ENCODE peak calls at places on chromosomes 5 and 9, in seven cellular contexts. V, N, D, A, C, P and Z are unnamed samples. For H3K9me3, the result is how much of the 10 kb centered on the place peaks cover.

GRCh38 chr5:176740131-176740701 is 70.1 kb upstream of the UNC5A start:
- DNase-seq in A (no peak), N (no peak), D (no peak), C (no peak), P (no peak), V (no peak), Z (peak)

GRCh38 chr5:73448072-73448432 is 525 bp downstream of the FOXD1 start:
- DNase-seq in D (peak), N (peak), C (no peak), P (no peak), A (peak), V (no peak), Z (no peak)

GRCh38 chr5:172280937-172281336 is 2.6 kb downstream of the UBTD2 start:
- DNase-seq in P (no peak), C (no peak), N (no peak), V (peak), D (peak), A (no peak), Z (no peak)

GRCh38 chr9:124507880-124508432 is 757 bp upstream of the NR5A1 start:
- DNase-seq in P (no peak), A (no peak), C (no peak), V (no peak), D (no peak), N (no peak), Z (no peak)

GRCh38 chr5:139177809-139178581 is 20.2 kb downstream of the SIL1 start:
- DNase-seq in D (no peak), V (no peak), N (peak), A (peak), C (no peak), P (no peak), Z (no peak)

GRCh38 chr5:14165375-14166091 is 22.4 kb downstream of the TRIO start:
- DNase-seq in P (no peak), N (no peak), D (peak), V (no peak), A (no peak), C (no peak), Z (no peak)

GRCh38 chr5:126117044-126117443 is 306.2 kb upstream of the GRAMD2B start:
- DNase-seq in N (no peak), C (no peak), P (no peak), A (no peak), V (no peak), D (no peak), Z (no peak)

GRCh38 chr9:91900057-91900816 is 49.8 kb downstream of the ROR2 start:
- DNase-seq in A (no peak), V (no peak), P (no peak), D (no peak), N (peak), C (no peak), Z (no peak)

GRCh38 chr5:127648997-127649550 is at the start of gene CTXN3:
- DNase-seq in N (no peak), P (no peak), C (no peak), D (peak), V (no peak), A (no peak), Z (no peak)

GRCh38 chr5:83323557-83323956 is 148.0 kb upstream of the VCAN start:
- DNase-seq in D (no peak), P (no peak), N (no peak), A (no peak), V (no peak), C (no peak), Z (no peak)

GRCh38 chr5:120124961-120125360 is 339.1 kb upstream of the PRR16 start:
- DNase-seq in N (no peak), V (no peak), C (no peak), P (no peak), D (no peak), A (no peak), Z (no peak)

GRCh38 chr9:107807183-107807582 is 317.6 kb upstream of the KLF4 start:
- DNase-seq in P (no peak), N (no peak), D (peak), C (no peak), V (no peak), A (no peak), Z (no peak)

GRCh38 chr5:169065400-169065799 is 235.5 kb downstream of the SLIT3 start:
- DNase-seq in D (no peak), N (no peak), C (no peak), V (no peak), P (no peak), A (no peak), Z (no peak)

GRCh38 chr9:137461663-137462395 is 2.7 kb upstream of the NSMF start:
- DNase-seq in V (peak), P (peak), C (peak), D (no peak), N (peak), A (peak), Z (peak)

GRCh38 chr9:36165766-36166149 is 3.4 kb upstream of the CCIN start:
- DNase-seq in N (no peak), P (no peak), V (no peak), C (no peak), D (no peak), A (no peak), Z (no peak)

DNA sequence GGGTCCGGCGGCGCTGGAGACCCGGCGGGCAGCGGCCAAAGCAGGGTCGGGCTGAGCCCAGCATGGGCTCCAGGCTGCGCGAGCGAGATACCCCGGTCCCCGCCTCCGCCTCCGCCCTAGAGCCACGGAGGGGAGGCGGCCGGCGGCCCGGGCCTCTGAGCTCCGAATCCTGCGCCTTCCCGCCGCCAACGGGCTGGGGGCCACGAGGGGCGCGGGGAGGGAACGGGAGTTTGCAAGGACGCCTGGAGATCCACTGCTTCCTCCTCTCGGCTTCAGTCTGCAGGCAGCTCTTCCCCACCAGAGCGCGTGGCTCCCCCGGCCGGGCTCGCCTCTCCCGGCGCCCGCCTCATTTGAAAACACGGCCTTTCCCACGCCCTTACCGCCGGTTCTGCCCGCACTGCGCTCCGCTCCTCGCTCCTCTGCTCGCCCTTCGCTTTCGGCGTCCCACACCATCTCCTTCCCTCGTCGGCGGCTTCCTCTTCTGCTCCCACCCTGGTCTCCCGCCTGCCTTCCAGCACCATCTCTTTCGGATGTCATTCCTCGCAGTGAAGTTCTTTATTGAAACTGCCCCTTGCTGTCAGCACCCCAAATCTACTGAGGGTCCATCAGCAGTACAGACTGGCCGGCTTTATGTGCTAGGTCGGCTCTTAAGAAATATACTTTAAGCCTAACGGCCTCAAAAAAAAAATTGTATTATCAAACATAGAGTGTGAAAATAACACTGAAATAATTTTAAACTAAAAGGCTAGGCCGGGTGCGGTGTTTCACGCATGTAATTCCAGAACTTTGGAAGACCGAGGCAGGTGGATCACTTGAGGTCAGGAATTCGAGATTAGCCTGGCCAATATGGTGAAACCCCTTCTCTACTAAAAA is 105.0 kb upstream of the FAM120A start:
- DNase-seq in V (no peak), P (no peak), C (no peak), A (peak), D (no peak), N (peak), Z (peak)
- H3K27ac ChIP-seq in V (no peak), P (no peak), C (no peak), A (no peak), D (no peak), N (no peak), Z (no peak)

DNA sequence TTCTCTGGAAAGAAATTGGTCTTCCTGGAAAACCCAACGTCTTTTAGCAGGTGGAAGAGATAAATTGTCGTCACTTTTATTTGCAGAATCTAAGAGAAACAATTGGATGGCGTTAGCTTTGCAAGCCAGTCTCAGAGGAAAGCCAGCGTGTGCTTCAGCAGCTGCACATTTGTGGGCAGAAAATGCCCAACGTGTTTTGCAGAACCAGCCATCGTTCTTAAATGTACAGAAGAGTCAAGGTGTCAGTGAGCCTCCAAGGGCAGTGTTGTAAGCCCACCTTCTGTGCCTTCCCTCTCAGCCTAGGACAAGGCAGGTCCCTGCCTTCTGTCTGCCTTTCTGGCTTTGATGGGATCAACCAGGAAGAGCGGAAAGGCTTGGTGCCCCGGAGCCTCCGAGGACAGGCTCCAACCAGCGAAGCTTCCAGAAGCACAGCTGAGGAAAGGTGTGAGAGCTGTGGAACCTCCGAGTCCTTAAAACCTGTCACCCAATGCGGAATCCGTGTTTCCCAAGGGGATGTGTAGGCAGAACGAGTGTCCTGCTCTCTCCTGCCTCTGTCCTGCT is 116.0 kb upstream of the IRX2 start:
- DNase-seq in P (no peak), V (no peak), N (no peak), D (no peak), A (no peak), C (no peak), Z (peak)
- H3K9me3 ChIP-seq in P (under half), V (under half), N (under half), D (under half), A (under half), C (under half), Z (under half)

DNA sequence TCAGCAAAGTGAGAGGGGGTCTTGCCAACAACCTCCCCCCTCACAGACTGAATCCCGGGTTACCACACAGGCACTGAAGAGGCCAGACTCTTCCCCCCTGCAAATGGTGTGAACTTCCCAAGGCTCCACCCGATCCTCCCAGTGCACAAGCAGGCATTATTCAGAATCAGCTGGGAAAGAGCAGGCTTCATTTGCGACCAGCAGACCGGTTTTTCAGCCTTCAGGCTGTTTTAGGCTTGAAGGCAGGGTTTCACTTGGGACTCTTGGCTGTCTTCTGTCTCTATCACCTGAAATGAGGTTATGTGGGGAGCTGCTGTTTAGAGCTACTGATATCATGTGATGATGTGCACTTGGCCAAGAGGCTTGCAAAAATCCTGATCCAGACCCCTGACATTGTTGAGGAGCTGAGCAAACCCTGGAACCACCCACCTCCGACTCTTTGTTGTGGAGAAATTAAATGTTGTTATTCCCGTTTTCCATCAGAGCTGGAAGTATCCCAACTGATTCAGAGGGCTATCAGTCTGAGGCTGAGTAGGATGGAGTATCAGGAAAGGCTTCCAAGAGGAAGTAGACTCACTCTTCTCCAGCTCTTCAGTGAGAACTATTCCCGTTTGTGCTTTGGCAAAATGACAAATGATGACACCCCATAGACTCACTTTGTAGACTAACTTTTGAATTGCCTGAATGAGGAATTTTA is 63.3 kb upstream of the ZFR start:
- DNase-seq in D (peak), V (no peak), N (no peak), C (no peak), P (no peak), A (no peak), Z (no peak)
- H3K27ac ChIP-seq in D (peak), V (no peak), N (no peak), C (no peak), P (no peak), A (no peak), Z (no peak)

GRCh38 chr9:61671276-61671973 is 481.6 kb downstream of the SPATA31A7 start:
- DNase-seq in D (no peak), C (no peak), V (no peak), A (no peak), P (no peak), N (no peak), Z (peak)

GRCh38 chr9:61674882-61675281 is 485.0 kb downstream of the SPATA31A7 start:
- DNase-seq in N (no peak), D (no peak), C (no peak), V (no peak), P (no peak), A (no peak), Z (no peak)

GRCh38 chr9:61673247-61673646 is 483.4 kb downstream of the SPATA31A7 start:
- DNase-seq in C (no peak), D (no peak), P (no peak), A (no peak), N (no peak), V (no peak), Z (peak)

GRCh38 chr9:61673664-61674381 is 484.0 kb downstream of the SPATA31A7 start:
- DNase-seq in C (no peak), P (no peak), V (no peak), N (peak), A (no peak), D (no peak), Z (peak)

DNA sequence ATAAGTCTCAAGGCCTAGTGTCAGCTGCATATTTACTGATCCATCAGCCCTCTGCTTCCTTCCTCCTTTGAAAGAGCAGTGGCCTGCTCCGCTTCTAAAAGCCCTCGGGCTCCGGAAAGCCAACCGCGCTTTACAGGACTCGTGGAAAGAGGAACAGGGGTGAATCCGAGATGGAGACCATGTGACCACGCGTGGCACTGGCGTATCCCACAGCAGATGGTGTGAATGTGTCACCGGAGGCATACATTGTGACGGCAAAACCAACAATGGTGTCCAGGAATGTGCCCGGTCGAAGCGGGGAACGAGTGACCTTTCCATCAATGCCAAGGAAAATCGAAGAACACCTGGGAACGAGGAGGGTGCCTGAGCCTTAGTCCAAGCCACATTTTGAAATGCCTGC is 484.6 kb downstream of the SPATA31A7 start:
- DNase-seq in N (no peak), A (no peak), C (no peak), P (no peak), D (no peak), V (no peak), Z (peak)
- H3K9me3 ChIP-seq in N (under half), A (under half), C (under half), P (under half), D (under half), V (under half), Z (under half)

DNA sequence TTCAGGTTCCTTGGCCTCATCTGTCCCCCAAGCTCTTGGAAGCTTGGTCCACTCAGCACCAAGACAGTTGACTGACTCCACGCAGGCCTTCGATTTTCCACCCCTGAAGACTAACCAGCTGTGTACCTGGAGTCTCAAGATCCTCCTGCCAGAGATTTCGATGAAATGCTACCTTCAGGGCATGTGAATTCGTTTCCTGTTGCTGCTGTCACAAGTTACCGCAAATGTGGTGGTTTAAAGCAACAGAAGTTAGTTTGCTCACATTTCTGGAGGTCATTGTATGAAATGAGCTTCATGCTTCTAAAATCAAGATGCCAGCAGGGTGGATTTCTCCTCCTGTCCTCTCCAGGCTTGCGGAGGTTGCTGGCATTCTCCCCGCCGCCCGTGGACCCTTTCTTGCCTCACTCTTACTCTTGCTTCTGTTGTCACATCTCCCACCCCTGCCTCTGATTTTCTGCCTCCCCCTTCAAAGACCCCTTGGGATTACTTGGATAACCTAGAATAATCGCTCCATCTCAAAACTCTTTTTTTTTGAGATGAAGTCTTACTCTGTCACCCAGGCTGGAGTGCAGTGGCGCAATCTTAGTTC is 27.6 kb upstream of the RETREG1 start:
- DNase-seq in C (no peak), N (no peak), D (no peak), V (no peak), A (no peak), P (no peak), Z (no peak)
- H3K27ac ChIP-seq in C (no peak), N (no peak), D (no peak), V (no peak), A (no peak), P (no peak), Z (no peak)

GRCh38 chr5:2278825-2279224 is 396.1 kb upstream of the IRX4 start:
- DNase-seq in N (no peak), A (no peak), C (no peak), D (no peak), P (no peak), V (no peak), Z (peak)
- H3K9me3 ChIP-seq in N (under half), A (under half), C (under half), D (under half), P (under half), V (under half), Z (under half)

GRCh38 chr5:110525762-110526161 is 200.7 kb downstream of the TMEM232 start:
- DNase-seq in V (no peak), N (no peak), P (no peak), C (no peak), A (no peak), D (no peak), Z (no peak)
- H3K27ac ChIP-seq in V (no peak), N (no peak), P (no peak), C (no peak), A (no peak), D (no peak), Z (no peak)

GRCh38 chr5:43461066-43461465 is 22.6 kb downstream of the TMEM267 start:
- DNase-seq in N (no peak), C (no peak), P (no peak), A (no peak), V (no peak), D (no peak), Z (no peak)

GRCh38 chr5:43456556-43456955 is 27.1 kb downstream of the TMEM267 start:
- DNase-seq in D (no peak), N (no peak), P (no peak), C (no peak), A (no peak), V (no peak), Z (no peak)
- H3K9me3 ChIP-seq in D (under half), N (under half), P (under half), C (under half), A (under half), V (under half), Z (under half)

DNA sequence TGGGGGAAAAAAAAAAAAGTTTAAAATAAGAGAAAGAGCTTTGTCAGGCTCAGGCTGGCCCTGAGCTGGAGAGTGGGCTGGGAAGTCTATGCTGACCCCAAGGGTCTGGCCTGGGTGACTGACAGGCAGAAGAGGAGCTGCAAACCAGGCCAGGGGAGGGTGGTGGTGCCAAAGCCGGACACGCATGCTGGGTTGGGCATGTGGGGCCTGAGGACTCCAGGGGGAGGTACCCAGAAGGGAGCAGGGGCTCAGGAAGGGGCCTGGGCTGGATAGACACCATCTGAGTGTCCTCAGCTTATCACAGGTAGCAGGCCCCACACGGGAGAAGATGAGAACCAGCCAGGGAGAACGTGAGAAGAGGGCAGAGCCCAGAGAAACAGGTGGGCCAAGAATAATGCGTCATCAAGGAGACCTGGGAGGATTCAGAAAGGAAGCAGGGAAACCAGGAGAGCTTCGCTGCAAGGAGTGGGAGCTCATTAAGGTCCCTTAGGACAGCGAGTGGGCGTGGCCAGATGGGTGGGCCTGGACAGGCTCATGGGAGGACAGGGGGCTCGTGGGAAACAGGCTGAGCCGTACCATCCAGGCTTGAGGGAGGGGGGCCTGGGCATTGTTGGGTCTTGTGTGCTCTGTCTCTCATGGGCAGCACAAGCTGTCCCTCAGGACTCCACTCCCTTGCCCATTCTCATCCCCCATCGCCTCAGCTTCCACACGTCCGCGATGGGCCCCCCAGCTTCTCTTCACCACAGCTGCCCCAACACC is 16.0 kb downstream of the TMOD1 start:
- DNase-seq in N (no peak), D (no peak), C (no peak), V (no peak), A (no peak), P (no peak), Z (no peak)
- H3K27ac ChIP-seq in N (no peak), D (no peak), C (no peak), V (peak), A (peak), P (no peak), Z (no peak)

GRCh38 chr9:79824265-79824664 is 252.5 kb downstream of the TLE4 start:
- DNase-seq in C (no peak), D (no peak), A (no peak), N (no peak), V (no peak), P (no peak), Z (no peak)

GRCh38 chr9:79829566-79830347 is 258.0 kb downstream of the TLE4 start:
- DNase-seq in D (no peak), A (no peak), N (no peak), V (no peak), P (no peak), C (no peak), Z (no peak)
- H3K9me3 ChIP-seq in D (under half), A (under half), N (under half), V (under half), P (under half), C (under half), Z (under half)